ENCODE peak calls at places on chromosome 15, in five cellular contexts. X is GM12891, G is K562, I is GM12878, H is H1. U is an unnamed sample.

GRCh38 chr15:71572452-71573053 is 237.8 kb upstream of the NR2E3 start:
- DNase-seq in G (no peak), H (no peak), I (no peak), X (no peak), U (no peak)

GRCh38 chr15:30984118-30984517 is 7.3 kb downstream of the MTMR10 start:
- DNase-seq in X (no peak), H (no peak), G (no peak), I (no peak), U (no peak)

GRCh38 chr15:62672268-62672667 is 370.3 kb upstream of the TPM1 start:
- DNase-seq in I (no peak), H (no peak), X (no peak), G (no peak), U (no peak)

GRCh38 chr15:68204776-68205557 is at the start of gene CALML4:
- DNase-seq in G (peak), I (no peak), H (no peak), X (no peak), U (no peak)

GRCh38 chr15:100350434-100351226 is 8.9 kb upstream of the ADAMTS17 start:
- DNase-seq in H (no peak), X (no peak), I (no peak), G (no peak), U (no peak)

GRCh38 chr15:66735909-66736305 is 33.9 kb downstream of the SMAD6 start:
- DNase-seq in H (no peak), G (no peak), X (no peak), I (no peak), U (no peak)

GRCh38 chr15:68335251-68335650 is 57.7 kb downstream of the FEM1B start:
- DNase-seq in G (no peak), H (no peak), I (no peak), X (no peak), U (no peak)

GRCh38 chr15:72206677-72207000 is 9.1 kb upstream of the GRAMD2A start:
- DNase-seq in I (no peak), X (no peak), G (no peak), H (no peak), U (no peak)

GRCh38 chr15:100383302-100384107 is 41.7 kb upstream of the ADAMTS17 start:
- DNase-seq in H (peak), X (no peak), G (no peak), I (no peak), U (peak)

GRCh38 chr15:43505723-43506122 is 11.7 kb upstream of the MAP1A start:
- DNase-seq in I (no peak), H (no peak), G (no peak), X (no peak), U (no peak)

GRCh38 chr15:90901799-90902655 is 1.1 kb upstream of the MAN2A2 start:
- DNase-seq in X (peak), I (peak), G (peak), H (peak), U (peak)
- TF ChIP-seq POLR2A in X (peak), I (peak), G (peak), H (no peak), U (peak)

GRCh38 chr15:73338058-73338457 is 30.7 kb downstream of the HCN4 start:
- DNase-seq in G (no peak), I (no peak), H (no peak), X (no peak), U (no peak)
- TF ChIP-seq TAF1 in G (no peak), I (no peak), H (no peak), X (no peak), U (no peak)

DNA sequence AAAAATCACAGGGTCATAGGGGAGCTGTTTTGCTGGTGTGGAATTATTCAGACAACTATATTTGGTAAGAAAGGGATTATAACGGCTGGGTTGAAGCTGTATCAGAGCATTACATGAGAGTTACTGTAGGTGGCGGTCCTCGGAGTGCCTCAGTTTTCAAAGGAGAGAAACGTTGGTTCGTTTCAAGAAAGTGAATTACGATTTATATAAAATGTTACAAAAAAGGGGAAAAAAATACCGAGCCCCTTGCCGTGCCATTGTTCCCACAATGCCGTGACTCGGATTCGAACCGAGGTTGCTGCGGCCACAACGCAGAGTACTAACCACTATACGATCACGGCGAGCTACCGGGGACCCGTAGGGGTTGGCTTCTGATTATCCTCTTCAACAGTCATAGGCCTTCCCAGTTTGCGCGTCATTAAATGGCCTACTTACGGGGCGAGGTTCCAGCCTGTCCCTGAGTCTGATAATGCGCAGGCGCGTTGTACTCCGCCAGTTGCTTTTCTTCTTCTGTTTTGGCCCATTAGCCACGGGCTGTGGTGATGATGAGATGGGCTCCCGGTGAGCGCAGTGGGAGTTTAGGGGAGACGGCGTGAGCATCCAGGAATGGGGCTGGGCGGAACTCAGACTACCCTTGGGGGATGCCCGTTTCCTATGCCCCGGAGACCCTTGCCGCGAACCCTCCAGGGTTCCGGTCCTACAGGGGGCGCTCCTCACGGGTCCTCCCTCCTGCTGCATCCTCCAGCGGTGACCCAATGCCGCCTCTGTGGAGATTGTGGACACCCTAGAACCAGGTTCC is 10.8 kb upstream of the SHF start:
- DNase-seq in H (peak), G (peak), X (no peak), I (peak), U (peak)
- TF ChIP-seq POLR2A in H (peak), G (peak), X (peak), I (peak), U (peak)

DNA sequence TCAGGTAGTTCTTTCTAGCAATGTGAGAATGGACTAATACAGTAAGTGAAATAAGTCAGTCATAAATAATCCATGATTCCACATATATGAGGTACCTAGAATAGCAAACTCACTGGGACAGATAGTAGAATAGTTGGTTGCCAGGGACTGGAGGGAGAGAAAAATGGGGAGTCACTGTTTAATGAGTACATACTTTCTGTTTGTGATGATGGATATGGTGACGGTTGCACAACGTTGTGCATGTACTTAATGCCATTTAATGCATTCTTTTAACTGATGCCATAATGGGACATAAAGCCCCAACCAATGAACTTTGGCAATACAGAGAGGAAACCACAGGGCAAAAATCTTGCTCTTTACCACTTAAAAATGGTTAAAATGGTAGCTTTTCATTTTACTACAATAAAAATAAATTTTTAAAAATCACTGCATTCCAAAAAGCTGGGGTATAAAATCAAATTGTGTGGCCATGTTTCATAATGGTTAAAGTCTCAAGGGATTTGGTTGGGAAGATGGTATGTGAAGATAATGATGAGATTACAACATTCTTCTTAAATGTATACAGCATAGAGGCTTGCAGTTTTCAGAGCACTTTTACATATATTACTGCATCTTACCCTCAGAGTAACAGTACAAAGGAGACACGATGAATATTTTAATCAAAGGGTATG is 45.2 kb downstream of the ADAM10 start:
- DNase-seq in I (no peak), X (no peak), G (no peak), H (no peak), U (no peak)
- TF ChIP-seq TAF1 in I (no peak), X (no peak), G (no peak), H (no peak), U (no peak)

GRCh38 chr15:64153480-64154367 is 2.2 kb downstream of the SNX22 start:
- DNase-seq in G (peak), I (peak), H (peak), X (peak), U (peak)
- TF ChIP-seq POLR2A in G (peak), I (peak), H (peak), X (peak), U (no peak)

DNA sequence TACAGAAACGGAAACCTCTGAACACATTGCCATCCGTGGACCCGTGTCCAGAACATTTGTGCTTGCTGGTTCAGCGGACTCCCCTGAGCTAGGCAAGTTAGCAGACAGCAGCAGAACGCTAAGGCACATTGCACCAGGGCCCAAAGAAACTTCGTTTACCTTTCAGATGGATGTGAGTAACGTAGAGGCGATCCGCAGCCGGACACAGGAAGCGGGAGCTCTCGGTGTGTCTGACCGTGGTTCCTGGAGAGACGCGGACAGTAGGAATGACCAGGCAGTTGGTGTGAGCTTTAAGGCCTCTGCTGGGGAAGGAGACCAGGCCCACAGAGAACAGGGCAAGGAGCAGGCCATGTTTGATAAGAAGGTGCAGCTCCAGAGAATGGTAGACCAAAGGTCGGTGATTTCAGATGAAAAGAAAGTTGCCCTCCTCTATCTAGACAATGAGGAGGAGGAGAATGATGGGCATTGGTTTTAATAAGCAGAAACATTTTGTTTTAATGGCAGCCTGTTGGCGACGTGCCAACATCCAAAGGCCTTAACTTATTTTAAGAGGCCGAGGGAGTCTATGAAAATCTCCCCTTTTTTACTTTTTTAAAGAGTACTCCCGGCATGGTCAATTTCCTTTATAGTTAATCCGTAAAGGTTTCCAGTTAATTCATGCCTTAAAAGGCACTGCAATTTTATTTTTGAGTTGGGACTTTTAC is 27.9 kb downstream of the SYNM start:
- DNase-seq in G (no peak), I (no peak), X (no peak), H (no peak), U (no peak)
- TF ChIP-seq TAF1 in G (no peak), I (no peak), X (no peak), H (no peak), U (no peak)

GRCh38 chr15:37103475-37104071 is 3.2 kb upstream of the MEIS2 start:
- DNase-seq in G (no peak), X (no peak), I (no peak), H (no peak), U (no peak)

GRCh38 chr15:37099321-37100108 is 834 bp downstream of the MEIS2 start:
- DNase-seq in G (peak), I (no peak), X (no peak), H (no peak), U (no peak)

GRCh38 chr15:37100109-37100873 is at the start of gene MEIS2:
- DNase-seq in G (peak), I (peak), X (peak), H (peak), U (peak)

GRCh38 chr15:37102315-37103021 is 2.1 kb upstream of the MEIS2 start:
- DNase-seq in X (no peak), G (no peak), I (no peak), H (peak), U (no peak)

GRCh38 chr15:37101634-37102314 is 1.4 kb upstream of the MEIS2 start:
- DNase-seq in G (peak), I (no peak), X (no peak), H (peak), U (peak)
- TF ChIP-seq POLR2A in G (peak), I (peak), X (no peak), H (no peak), U (no peak)

DNA sequence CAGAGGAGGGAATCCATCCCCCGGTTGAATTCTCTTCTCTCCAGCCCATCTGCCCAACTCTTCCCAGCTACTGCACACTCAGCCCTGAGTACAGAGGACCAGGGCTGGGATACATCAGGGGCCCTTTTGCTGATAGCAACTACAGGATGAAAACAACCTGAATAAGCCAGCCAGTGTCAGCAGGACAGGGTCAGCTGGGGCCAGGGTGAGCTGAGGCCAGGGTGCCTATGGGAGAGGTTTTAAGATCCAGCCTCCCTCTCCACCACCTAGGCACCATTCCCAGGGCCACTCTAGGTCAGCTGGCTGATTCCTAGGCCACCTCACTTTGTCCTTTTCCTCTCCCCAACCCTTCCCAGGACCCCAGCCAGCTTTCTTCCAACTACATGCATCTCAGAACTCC is 83.8 kb downstream of the MRPL46 start:
- DNase-seq in H (no peak), I (no peak), X (no peak), G (no peak), U (no peak)
- TF ChIP-seq TAF1 in H (no peak), I (no peak), X (no peak), G (no peak), U (no peak)

GRCh38 chr15:70154440-70155347 is 57.0 kb upstream of the TLE3 start:
- DNase-seq in I (no peak), G (no peak), H (no peak), X (no peak), U (no peak)

GRCh38 chr15:70151441-70151840 is 53.7 kb upstream of the TLE3 start:
- DNase-seq in I (no peak), H (no peak), G (no peak), X (no peak), U (no peak)

GRCh38 chr15:70156781-70157261 is 59.1 kb upstream of the TLE3 start:
- DNase-seq in X (no peak), I (no peak), H (no peak), G (no peak), U (no peak)

GRCh38 chr15:70152070-70152480 is 54.4 kb upstream of the TLE3 start:
- DNase-seq in G (no peak), H (no peak), I (no peak), X (no peak), U (no peak)

GRCh38 chr15:70153948-70154439 is 56.3 kb upstream of the TLE3 start:
- DNase-seq in G (no peak), I (no peak), X (no peak), H (no peak), U (no peak)
- TF ChIP-seq POLR2A in G (no peak), I (no peak), X (no peak), H (no peak), U (no peak)

DNA sequence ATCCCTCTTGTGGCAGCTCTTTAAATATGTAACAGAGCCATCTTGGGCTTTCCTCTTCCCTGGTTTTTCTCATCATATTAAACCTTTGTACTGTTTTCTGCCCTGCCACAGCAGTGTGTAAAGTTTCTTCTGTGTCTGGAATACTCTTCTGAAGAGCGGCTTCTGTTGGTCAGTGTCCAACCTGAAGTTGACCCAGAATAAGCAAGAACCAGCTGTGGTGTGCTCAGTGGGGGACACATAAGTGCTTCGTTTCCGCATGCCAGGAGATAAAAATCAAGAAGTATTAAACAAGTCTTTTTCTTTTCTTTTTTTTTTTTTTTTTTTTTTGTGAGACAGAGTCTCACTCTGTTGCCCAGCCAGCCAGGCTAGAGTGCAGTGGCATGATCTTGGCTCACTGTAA is 173.2 kb upstream of the CHRM5 start:
- DNase-seq in I (no peak), H (no peak), X (no peak), G (no peak), U (no peak)
- TF ChIP-seq TAF1 in I (no peak), H (no peak), X (no peak), G (no peak), U (no peak)